ENCODE peak calls at places on chromosomes 3 and 15, in six cellular contexts. K is ACHN; L is activated T-cell treated with anti-CD3 and anti-CD28 coated beads, Interleukin-2, amount 50 U/mL, for 72 hours; X is dorsolateral prefrontal cortex; V is anterior cingulate cortex; U is aorta. E is an unnamed sample.
A peak's percentile ranks its signal among the peaks of the same experiment; 100 is the strongest.

GRCh38 chr3:132593950-132594328 is 3.1 kb upstream of the ACKR4 start:
- DNase-seq in K (peak; percentile 49), L (no peak), X (no peak), V (no peak), U (no peak), E (peak; percentile 49)

GRCh38 chr3:53817211-53817610 is 29.0 kb downstream of the CHDH start:
- DNase-seq in K (no peak), L (no peak), X (peak; percentile 18), V (no peak), U (peak; percentile 57), E (no peak)

GRCh38 chr15:58331903-58332675 is 99.7 kb upstream of the LIPC start:
- DNase-seq in K (peak; percentile 95), L (peak; percentile 96), X (peak; percentile 87), V (peak; percentile 79), U (peak; percentile 96), E (peak; percentile 100)

GRCh38 chr3:81363816-81364215 is 397.6 kb downstream of the GBE1 start:
- DNase-seq in K (no peak), L (no peak), X (no peak), V (no peak), U (no peak), E (no peak)

GRCh38 chr15:44009056-44009455 is 182.3 kb downstream of the WDR76 start:
- DNase-seq in K (peak; percentile 44), L (no peak), X (no peak), V (no peak), U (no peak), E (no peak)

GRCh38 chr15:74482661-74483060 is 21.7 kb upstream of the UBL7 start:
- DNase-seq in K (peak; percentile 5), L (no peak), X (no peak), V (no peak), U (no peak), E (no peak)

GRCh38 chr3:41418961-41419691 is 219.8 kb downstream of the CTNNB1 start:
- DNase-seq in K (peak; percentile 62), L (peak; percentile 11), X (no peak), V (no peak), U (no peak), E (peak; percentile 40)

GRCh38 chr3:165783383-165783782 is 53.8 kb downstream of the BCHE start:
- DNase-seq in K (no peak), L (no peak), X (no peak), V (no peak), U (no peak), E (no peak)

GRCh38 chr3:25781145-25781757 is 2.0 kb downstream of the NGLY1 start:
- DNase-seq in K (no peak), L (no peak), X (no peak), V (no peak), U (no peak), E (no peak)

GRCh38 chr3:121324320-121324719 is 221.5 kb downstream of the POLQ start:
- DNase-seq in K (no peak), L (no peak), X (no peak), V (no peak), U (no peak), E (no peak)

GRCh38 chr3:35664460-35664919 is 25.2 kb downstream of the ARPP21 start:
- DNase-seq in K (peak; percentile 71), L (no peak), X (peak; percentile 82), V (peak; percentile 75), U (peak; percentile 74), E (peak; percentile 100)

GRCh38 chr15:42707873-42708544 is 28.9 kb downstream of the CDAN1 start:
- DNase-seq in K (no peak), L (no peak), X (no peak), V (no peak), U (no peak), E (no peak)

GRCh38 chr3:117047951-117048705 is 338.5 kb downstream of the TUSC7 start:
- DNase-seq in K (no peak), L (no peak), X (no peak), V (no peak), U (no peak), E (no peak)

GRCh38 chr3:61975936-61976335 is 397.4 kb downstream of the FEZF2 start:
- DNase-seq in K (no peak), L (no peak), X (no peak), V (no peak), U (no peak), E (no peak)

E was measured in myocyte.